ENCODE peak calls at places on chromosomes 12 and 14, in six cellular contexts. X is adrenal gland, A is HEK293T, U is AML-193, P is activated B cell treated with CpG ODN at 0.5 μM for 24 hours, E is tibial nerve. T is an unnamed sample.

GRCh38 chr14:106578479-106578878 is 1052.1 kb downstream of the TMEM121 start:
- DNase-seq in X (no peak), A (no peak), U (no peak), P (peak; percentile 33), E (no peak), T (no peak)

GRCh38 chr12:43407816-43408645 is 144.0 kb downstream of the ADAMTS20 start:
- DNase-seq in X (no peak), A (no peak), U (no peak), P (no peak), E (no peak), T (no peak)

GRCh38 chr12:91772411-91772810 is 373.2 kb downstream of the BTG1 start:
- DNase-seq in X (no peak), A (no peak), U (no peak), P (no peak), E (no peak), T (no peak)

GRCh38 chr12:29148958-29149690 is at the start of gene FAR2:
- DNase-seq in X (peak; percentile 38), A (peak; percentile 64), U (peak; percentile 55), P (no peak), E (no peak), T (peak; percentile 78)

GRCh38 chr12:76544601-76545261 is 14.8 kb downstream of the OSBPL8 start:
- DNase-seq in X (no peak), A (no peak), U (no peak), P (no peak), E (no peak), T (no peak)

GRCh38 chr12:57521475-57522018 is 1.1 kb upstream of the MBD6 start:
- DNase-seq in X (peak; percentile 66), A (no peak), U (no peak), P (peak; percentile 31), E (peak; percentile 47), T (peak; percentile 66)

GRCh38 chr12:117009759-117010158 is 89.5 kb downstream of the TESC start:
- DNase-seq in X (no peak), A (no peak), U (no peak), P (no peak), E (no peak), T (no peak)

GRCh38 chr14:99268776-99269510 is 3.1 kb downstream of the BCL11B start:
- DNase-seq in X (no peak), A (no peak), U (no peak), P (no peak), E (no peak), T (no peak)

GRCh38 chr12:98870521-98870920 is 225.4 kb downstream of the APAF1 start:
- DNase-seq in X (no peak), A (no peak), U (no peak), P (no peak), E (no peak), T (no peak)

GRCh38 chr14:101620821-101621785 is 59.8 kb downstream of the DIO3 start:
- DNase-seq in X (no peak), A (no peak), U (no peak), P (no peak), E (no peak), T (no peak)

GRCh38 chr14:68546839-68547238 is 246.0 kb downstream of the ZFP36L1 start:
- DNase-seq in X (no peak), A (no peak), U (no peak), P (no peak), E (peak; percentile 47), T (no peak)

GRCh38 chr14:44962573-44963528 is 861 bp downstream of the TOGARAM1 start:
- DNase-seq in X (peak; percentile 56), A (no peak), U (no peak), P (no peak), E (peak; percentile 11), T (peak; percentile 25)

GRCh38 chr14:69242311-69243224 is 17.4 kb upstream of the GALNT16 start:
- DNase-seq in X (peak; percentile 74), A (peak; percentile 78), U (peak; percentile 65), P (no peak), E (peak; percentile 88), T (peak; percentile 61)

GRCh38 chr12:29889737-29890136 is 106.0 kb upstream of the TMTC1 start:
- DNase-seq in X (peak; percentile 72), A (peak; percentile 49), U (peak; percentile 28), P (no peak), E (peak; percentile 75), T (peak; percentile 19)

GRCh38 chr12:120666577-120667390 is 20.2 kb upstream of the MLEC start:
- DNase-seq in X (no peak), A (no peak), U (no peak), P (no peak), E (no peak), T (no peak)

GRCh38 chr14:20343855-20344205 is 395 bp downstream of the PARP2 start:
- DNase-seq in X (no peak), A (no peak), U (peak; percentile 44), P (no peak), E (no peak), T (peak; percentile 4)

GRCh38 chr14:65287264-65288131 is 125.0 kb upstream of the FUT8 start:
- DNase-seq in X (no peak), A (no peak), U (no peak), P (peak; percentile 60), E (no peak), T (no peak)

GRCh38 chr14:29846339-29847129 is 81.1 kb downstream of the PRKD1 start:
- DNase-seq in X (no peak), A (no peak), U (no peak), P (no peak), E (no peak), T (no peak)

GRCh38 chr12:77772606-77773298 is 57.9 kb upstream of the NAV3 start:
- DNase-seq in X (no peak), A (no peak), U (no peak), P (no peak), E (no peak), T (no peak)